ENCODE peak calls at places on chromosome 1, in four cellular contexts. One of them, this sample, is unnamed.
A peak's percentile ranks its signal among the peaks of the same experiment; 100 is the strongest.

GRCh38 chr1:8439015-8439702 is 121.2 kb downstream of the SLC45A1 start:
- DNase-seq in GM06990: no peak
- DNase-seq in activated CD4-positive, alpha-beta T cell treated with anti-CD3 and anti-CD28 coated beads, Interleukin-2, amount 50 U/mL, for 24 hours: no peak
- DNase-seq in AG20443: peak; percentile 93
- DNase-seq in this sample: peak; percentile 65

GRCh38 chr1:36411674-36412648 is 14.3 kb upstream of the LSM10 start:
- DNase-seq in GM06990: no peak
- DNase-seq in activated CD4-positive, alpha-beta T cell treated with anti-CD3 and anti-CD28 coated beads, Interleukin-2, amount 50 U/mL, for 24 hours: peak; percentile 40
- DNase-seq in AG20443: no peak
- DNase-seq in this sample: peak; percentile 6

GRCh38 chr1:53279556-53280160 is 41.3 kb upstream of the MAGOH start:
- DNase-seq in GM06990: no peak
- DNase-seq in activated CD4-positive, alpha-beta T cell treated with anti-CD3 and anti-CD28 coated beads, Interleukin-2, amount 50 U/mL, for 24 hours: no peak
- DNase-seq in AG20443: no peak
- DNase-seq in this sample: no peak

GRCh38 chr1:43152866-43153265 is 19.2 kb downstream of the EBNA1BP2 start:
- DNase-seq in GM06990: no peak
- DNase-seq in activated CD4-positive, alpha-beta T cell treated with anti-CD3 and anti-CD28 coated beads, Interleukin-2, amount 50 U/mL, for 24 hours: no peak
- DNase-seq in AG20443: no peak
- DNase-seq in this sample: no peak

GRCh38 chr1:240820816-240821215 is 208.9 kb upstream of the GREM2 start:
- DNase-seq in GM06990: peak; percentile 10
- DNase-seq in activated CD4-positive, alpha-beta T cell treated with anti-CD3 and anti-CD28 coated beads, Interleukin-2, amount 50 U/mL, for 24 hours: no peak
- DNase-seq in AG20443: no peak
- DNase-seq in this sample: no peak

GRCh38 chr1:7515175-7515574 is 255.9 kb upstream of the VAMP3 start:
- DNase-seq in GM06990: no peak
- DNase-seq in activated CD4-positive, alpha-beta T cell treated with anti-CD3 and anti-CD28 coated beads, Interleukin-2, amount 50 U/mL, for 24 hours: no peak
- DNase-seq in AG20443: no peak
- DNase-seq in this sample: no peak

GRCh38 chr1:103180660-103181059 is 72.3 kb upstream of the COL11A1 start:
- DNase-seq in GM06990: no peak
- DNase-seq in activated CD4-positive, alpha-beta T cell treated with anti-CD3 and anti-CD28 coated beads, Interleukin-2, amount 50 U/mL, for 24 hours: no peak
- DNase-seq in AG20443: peak; percentile 12
- DNase-seq in this sample: peak; percentile 2

GRCh38 chr1:17598251-17598650 is 58.8 kb downstream of the ARHGEF10L start:
- DNase-seq in GM06990: no peak
- DNase-seq in activated CD4-positive, alpha-beta T cell treated with anti-CD3 and anti-CD28 coated beads, Interleukin-2, amount 50 U/mL, for 24 hours: no peak
- DNase-seq in AG20443: no peak
- DNase-seq in this sample: no peak

GRCh38 chr1:56799605-56800398 is 19.4 kb downstream of the FYB2 start:
- DNase-seq in GM06990: no peak
- DNase-seq in activated CD4-positive, alpha-beta T cell treated with anti-CD3 and anti-CD28 coated beads, Interleukin-2, amount 50 U/mL, for 24 hours: no peak
- DNase-seq in AG20443: no peak
- DNase-seq in this sample: peak; percentile 78

GRCh38 chr1:11957891-11958290 is 22.4 kb upstream of the MFN2 start:
- DNase-seq in GM06990: no peak
- DNase-seq in activated CD4-positive, alpha-beta T cell treated with anti-CD3 and anti-CD28 coated beads, Interleukin-2, amount 50 U/mL, for 24 hours: no peak
- DNase-seq in AG20443: no peak
- DNase-seq in this sample: no peak

GRCh38 chr1:8422439-8423133 is 104.7 kb downstream of the SLC45A1 start:
- DNase-seq in GM06990: no peak
- DNase-seq in activated CD4-positive, alpha-beta T cell treated with anti-CD3 and anti-CD28 coated beads, Interleukin-2, amount 50 U/mL, for 24 hours: peak; percentile 23
- DNase-seq in AG20443: peak; percentile 36
- DNase-seq in this sample: peak; percentile 15

GRCh38 chr1:112395832-112396667 is at the start of gene CTTNBP2NL:
- DNase-seq in GM06990: peak; percentile 88
- DNase-seq in activated CD4-positive, alpha-beta T cell treated with anti-CD3 and anti-CD28 coated beads, Interleukin-2, amount 50 U/mL, for 24 hours: peak; percentile 69
- DNase-seq in AG20443: peak; percentile 98
- DNase-seq in this sample: peak; percentile 99

GRCh38 chr1:173603056-173603591 is at the start of gene SLC9C2:
- DNase-seq in GM06990: no peak
- DNase-seq in activated CD4-positive, alpha-beta T cell treated with anti-CD3 and anti-CD28 coated beads, Interleukin-2, amount 50 U/mL, for 24 hours: no peak
- DNase-seq in AG20443: peak; percentile 8
- DNase-seq in this sample: no peak

GRCh38 chr1:176795929-176796328 is 333.0 kb downstream of the PAPPA2 start:
- DNase-seq in GM06990: no peak
- DNase-seq in activated CD4-positive, alpha-beta T cell treated with anti-CD3 and anti-CD28 coated beads, Interleukin-2, amount 50 U/mL, for 24 hours: no peak
- DNase-seq in AG20443: peak; percentile 44
- DNase-seq in this sample: no peak

GRCh38 chr1:163928649-163929048 is 606.9 kb downstream of the NUF2 start:
- DNase-seq in GM06990: no peak
- DNase-seq in activated CD4-positive, alpha-beta T cell treated with anti-CD3 and anti-CD28 coated beads, Interleukin-2, amount 50 U/mL, for 24 hours: no peak
- DNase-seq in AG20443: no peak
- DNase-seq in this sample: no peak

GRCh38 chr1:88802404-88802803 is 89.0 kb downstream of the GTF2B start:
- DNase-seq in GM06990: no peak
- DNase-seq in activated CD4-positive, alpha-beta T cell treated with anti-CD3 and anti-CD28 coated beads, Interleukin-2, amount 50 U/mL, for 24 hours: no peak
- DNase-seq in AG20443: no peak
- DNase-seq in this sample: no peak

GRCh38 chr1:9612871-9613624 is 24.3 kb downstream of the TMEM201 start:
- DNase-seq in GM06990: no peak
- DNase-seq in activated CD4-positive, alpha-beta T cell treated with anti-CD3 and anti-CD28 coated beads, Interleukin-2, amount 50 U/mL, for 24 hours: no peak
- DNase-seq in AG20443: no peak
- DNase-seq in this sample: no peak

GRCh38 chr1:116878804-116879477 is 30.8 kb upstream of the PTGFRN start:
- DNase-seq in GM06990: peak; percentile 68
- DNase-seq in activated CD4-positive, alpha-beta T cell treated with anti-CD3 and anti-CD28 coated beads, Interleukin-2, amount 50 U/mL, for 24 hours: no peak
- DNase-seq in AG20443: peak; percentile 32
- DNase-seq in this sample: peak; percentile 31

GRCh38 chr1:32636793-32637561 is 13.4 kb downstream of the ZBTB8OS start:
- DNase-seq in GM06990: no peak
- DNase-seq in activated CD4-positive, alpha-beta T cell treated with anti-CD3 and anti-CD28 coated beads, Interleukin-2, amount 50 U/mL, for 24 hours: no peak
- DNase-seq in AG20443: no peak
- DNase-seq in this sample: no peak

GRCh38 chr1:67524143-67525052 is 94.2 kb upstream of the SERBP1 start:
- DNase-seq in GM06990: no peak
- DNase-seq in activated CD4-positive, alpha-beta T cell treated with anti-CD3 and anti-CD28 coated beads, Interleukin-2, amount 50 U/mL, for 24 hours: no peak
- DNase-seq in AG20443: peak; percentile 46
- DNase-seq in this sample: no peak